ENCODE peak calls at places on chromosomes 2 and 18, in seven cellular contexts. One of them, this sample, is unnamed.

GRCh38 chr2:23286765-23287155 is 98.2 kb upstream of the KLHL29 start:
- DNase-seq in IMR-90: peak; percentile 66
- DNase-seq in HepG2: no peak
- DNase-seq in K562: no peak
- DNase-seq in SK-N-SH: no peak
- DNase-seq in A549: no peak
- DNase-seq in H1: no peak
- DNase-seq in this sample: no peak

GRCh38 chr18:7038330-7038846 is 79.2 kb downstream of the LAMA1 start:
- DNase-seq in K562: peak; percentile 52
- DNase-seq in H1: peak; percentile 93
- DNase-seq in HepG2: peak; percentile 27
- DNase-seq in IMR-90: peak; percentile 99
- DNase-seq in SK-N-SH: peak; percentile 44
- DNase-seq in A549: peak; percentile 24
- DNase-seq in this sample: no peak

GRCh38 chr2:23385351-23385747 is 370 bp downstream of the KLHL29 start:
- DNase-seq in SK-N-SH: no peak
- DNase-seq in IMR-90: peak; percentile 36
- DNase-seq in K562: no peak
- DNase-seq in HepG2: no peak
- DNase-seq in A549: peak; percentile 42
- DNase-seq in H1: peak; percentile 69
- DNase-seq in this sample: no peak

GRCh38 chr2:1690056-1690775 is 54.1 kb downstream of the PXDN start:
- DNase-seq in H1: no peak
- DNase-seq in SK-N-SH: peak; percentile 52
- DNase-seq in K562: no peak
- DNase-seq in HepG2: no peak
- DNase-seq in IMR-90: no peak
- DNase-seq in A549: no peak
- DNase-seq in this sample: no peak

GRCh38 chr2:159111346-159111922 is 143.0 kb downstream of the TANC1 start:
- DNase-seq in HepG2: peak; percentile 65
- DNase-seq in IMR-90: no peak
- DNase-seq in H1: no peak
- DNase-seq in K562: no peak
- DNase-seq in A549: no peak
- DNase-seq in SK-N-SH: no peak
- DNase-seq in this sample: no peak

GRCh38 chr18:29840101-29840500 is 1202.4 kb downstream of the DSC3 start:
- DNase-seq in H1: no peak
- DNase-seq in A549: peak; percentile 5
- DNase-seq in SK-N-SH: no peak
- DNase-seq in K562: no peak
- DNase-seq in IMR-90: peak; percentile 67
- DNase-seq in HepG2: no peak
- DNase-seq in this sample: no peak

GRCh38 chr2:149538138-149538833 is 49.3 kb downstream of the MMADHC start:
- DNase-seq in H1: no peak
- DNase-seq in A549: no peak
- DNase-seq in SK-N-SH: no peak
- DNase-seq in K562: no peak
- DNase-seq in IMR-90: no peak
- DNase-seq in HepG2: no peak
- DNase-seq in this sample: no peak

GRCh38 chr18:23528580-23529472 is 25.5 kb downstream of the RMC1 start:
- DNase-seq in SK-N-SH: no peak
- DNase-seq in K562: peak; percentile 76
- DNase-seq in IMR-90: peak; percentile 26
- DNase-seq in A549: no peak
- DNase-seq in H1: no peak
- DNase-seq in HepG2: no peak
- DNase-seq in this sample: no peak

GRCh38 chr2:222709191-222709891 is 37.9 kb downstream of the MOGAT1 start:
- DNase-seq in SK-N-SH: no peak
- DNase-seq in A549: peak; percentile 88
- DNase-seq in K562: peak; percentile 65
- DNase-seq in IMR-90: peak; percentile 99
- DNase-seq in HepG2: peak; percentile 99
- DNase-seq in H1: peak; percentile 51
- DNase-seq in this sample: no peak

GRCh38 chr2:106847366-106847765 is 38.6 kb downstream of the ST6GAL2 start:
- DNase-seq in K562: no peak
- DNase-seq in HepG2: no peak
- DNase-seq in A549: no peak
- DNase-seq in H1: no peak
- DNase-seq in SK-N-SH: no peak
- DNase-seq in IMR-90: no peak
- DNase-seq in this sample: no peak

GRCh38 chr2:25672500-25673169 is 742 bp downstream of the DTNB start:
- DNase-seq in HepG2: peak; percentile 43
- DNase-seq in A549: peak; percentile 65
- DNase-seq in K562: no peak
- DNase-seq in IMR-90: peak; percentile 22
- DNase-seq in H1: peak; percentile 80
- DNase-seq in SK-N-SH: no peak
- DNase-seq in this sample: no peak

GRCh38 chr2:20624156-20624883 is 26.6 kb downstream of the HS1BP3 start:
- DNase-seq in H1: no peak
- DNase-seq in SK-N-SH: no peak
- DNase-seq in HepG2: no peak
- DNase-seq in K562: no peak
- DNase-seq in A549: no peak
- DNase-seq in IMR-90: no peak
- DNase-seq in this sample: no peak

GRCh38 chr2:230447455-230448451 is 31.8 kb downstream of the SP100 start:
- DNase-seq in SK-N-SH: no peak
- DNase-seq in K562: no peak
- DNase-seq in IMR-90: no peak
- DNase-seq in HepG2: no peak
- DNase-seq in A549: no peak
- DNase-seq in H1: no peak
- DNase-seq in this sample: peak; percentile 84

GRCh38 chr2:817616-818015 is 133.0 kb upstream of the SNTG2 start:
- DNase-seq in K562: no peak
- DNase-seq in IMR-90: no peak
- DNase-seq in A549: no peak
- DNase-seq in H1: no peak
- DNase-seq in HepG2: no peak
- DNase-seq in SK-N-SH: no peak
- DNase-seq in this sample: no peak

GRCh38 chr2:240565267-240566202 is 2.7 kb upstream of the RNPEPL1 start:
- DNase-seq in H1: peak; percentile 41
- DNase-seq in IMR-90: peak; percentile 57
- DNase-seq in K562: peak; percentile 53
- DNase-seq in SK-N-SH: peak; percentile 36
- DNase-seq in A549: peak; percentile 92
- DNase-seq in HepG2: peak; percentile 92
- DNase-seq in this sample: peak; percentile 63

GRCh38 chr2:113240150-113240914 is 38.4 kb downstream of the PAX8 start:
- DNase-seq in HepG2: no peak
- DNase-seq in SK-N-SH: peak; percentile 89
- DNase-seq in A549: peak; percentile 87
- DNase-seq in H1: no peak
- DNase-seq in IMR-90: peak; percentile 97
- DNase-seq in K562: no peak
- DNase-seq in this sample: no peak

GRCh38 chr2:113245276-113245711 is 33.4 kb downstream of the PAX8 start:
- DNase-seq in A549: no peak
- DNase-seq in IMR-90: no peak
- DNase-seq in HepG2: peak; percentile 19
- DNase-seq in SK-N-SH: no peak
- DNase-seq in H1: no peak
- DNase-seq in K562: no peak
- DNase-seq in this sample: no peak

GRCh38 chr2:113242318-113242717 is 36.4 kb downstream of the PAX8 start:
- DNase-seq in H1: no peak
- DNase-seq in K562: no peak
- DNase-seq in A549: no peak
- DNase-seq in SK-N-SH: no peak
- DNase-seq in IMR-90: no peak
- DNase-seq in HepG2: no peak
- DNase-seq in this sample: no peak

GRCh38 chr2:113237604-113238003 is 41.1 kb downstream of the PAX8 start:
- DNase-seq in HepG2: peak; percentile 55
- DNase-seq in IMR-90: no peak
- DNase-seq in A549: no peak
- DNase-seq in SK-N-SH: no peak
- DNase-seq in K562: no peak
- DNase-seq in H1: no peak
- DNase-seq in this sample: no peak

DNA sequence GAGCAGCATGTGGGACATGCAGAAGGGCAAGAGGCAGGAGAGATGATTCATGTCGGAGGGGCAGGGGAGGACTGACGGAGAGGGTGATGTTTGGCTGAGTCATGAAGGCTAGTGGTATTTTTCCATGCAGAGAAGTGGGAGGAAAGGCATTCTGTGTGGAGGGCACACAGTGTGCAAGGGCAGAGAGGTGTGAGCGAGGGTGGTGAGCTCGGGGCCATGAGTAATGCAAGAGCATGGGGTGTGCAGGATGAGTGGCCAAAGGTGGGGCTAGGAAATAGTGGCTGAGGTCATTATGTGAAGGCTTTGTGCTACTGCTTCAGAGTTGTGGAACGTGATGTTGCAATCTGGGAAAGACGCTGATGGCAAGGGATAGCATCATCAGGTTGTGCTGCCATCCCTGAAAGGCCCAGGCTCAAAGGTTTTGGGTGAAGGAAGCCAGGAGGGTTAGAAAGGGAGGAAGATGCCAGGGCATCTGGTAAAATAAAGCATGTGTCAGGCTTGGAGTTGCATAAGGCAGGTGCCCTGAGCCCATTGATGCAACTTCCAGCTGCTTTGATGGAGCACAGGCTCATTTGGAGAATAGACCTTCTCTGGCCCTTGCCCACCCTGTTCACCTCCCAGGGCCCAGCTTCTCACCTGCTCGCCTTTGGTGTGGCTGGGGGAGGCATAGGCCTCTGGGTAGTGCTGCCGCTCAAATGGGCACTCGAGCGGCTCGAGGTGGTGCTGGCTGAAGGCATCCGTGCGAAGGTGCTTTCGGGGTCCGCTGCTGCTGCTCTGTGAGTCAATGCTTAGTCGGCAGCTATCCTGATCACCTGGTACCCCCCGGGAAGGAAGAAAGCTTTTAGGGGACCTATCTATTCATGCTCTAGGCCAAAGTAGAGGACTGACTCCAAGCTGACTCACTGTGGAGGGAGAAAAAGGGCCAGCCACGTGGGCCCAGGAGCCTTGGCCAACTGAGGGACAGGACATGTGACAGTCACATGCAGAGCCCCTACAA is 37.5 kb downstream of the PAX8 start:
- DNase-seq in SK-N-SH: peak; percentile 30
- DNase-seq in A549: peak; percentile 99
- DNase-seq in H1: no peak
- DNase-seq in IMR-90: peak; percentile 99
- DNase-seq in HepG2: peak; percentile 90
- DNase-seq in K562: peak; percentile 51
- DNase-seq in this sample: no peak
- TF ChIP-seq RFX5 in SK-N-SH: no peak
- TF ChIP-seq RFX5 in A549: no peak
- TF ChIP-seq RFX5 in H1: no peak
- TF ChIP-seq RFX5 in IMR-90: no peak
- TF ChIP-seq RFX5 in HepG2: no peak
- TF ChIP-seq RFX5 in K562: no peak
- TF ChIP-seq RFX5 in this sample: no peak

DNA sequence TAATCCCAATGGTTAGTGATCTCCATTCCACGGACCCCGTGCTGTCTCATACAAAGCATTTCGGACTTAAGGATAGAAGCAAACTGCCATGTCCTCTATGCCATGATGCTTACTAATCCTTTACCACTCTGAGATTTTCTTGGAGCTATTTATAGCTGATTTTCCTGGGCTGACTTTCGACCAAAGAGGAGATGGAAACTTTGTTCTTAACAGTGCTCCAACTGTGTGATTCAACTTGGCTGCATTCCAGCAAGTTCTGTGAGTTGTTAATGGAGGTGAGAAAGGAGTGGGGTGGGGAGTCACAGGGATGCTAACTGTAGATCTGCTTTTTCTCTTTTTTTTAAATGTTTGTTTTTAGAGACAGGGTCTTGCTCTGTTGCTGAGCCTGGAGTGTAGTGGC is 45.5 kb upstream of the MSH2 start:
- DNase-seq in IMR-90: peak; percentile 68
- DNase-seq in H1: no peak
- DNase-seq in K562: peak; percentile 28
- DNase-seq in HepG2: peak; percentile 51
- DNase-seq in SK-N-SH: no peak
- DNase-seq in A549: peak; percentile 56
- DNase-seq in this sample: no peak
- TF ChIP-seq RFX5 in IMR-90: no peak
- TF ChIP-seq RFX5 in H1: no peak
- TF ChIP-seq RFX5 in K562: no peak
- TF ChIP-seq RFX5 in HepG2: no peak
- TF ChIP-seq RFX5 in SK-N-SH: no peak
- TF ChIP-seq RFX5 in A549: no peak
- TF ChIP-seq RFX5 in this sample: no peak

DNA sequence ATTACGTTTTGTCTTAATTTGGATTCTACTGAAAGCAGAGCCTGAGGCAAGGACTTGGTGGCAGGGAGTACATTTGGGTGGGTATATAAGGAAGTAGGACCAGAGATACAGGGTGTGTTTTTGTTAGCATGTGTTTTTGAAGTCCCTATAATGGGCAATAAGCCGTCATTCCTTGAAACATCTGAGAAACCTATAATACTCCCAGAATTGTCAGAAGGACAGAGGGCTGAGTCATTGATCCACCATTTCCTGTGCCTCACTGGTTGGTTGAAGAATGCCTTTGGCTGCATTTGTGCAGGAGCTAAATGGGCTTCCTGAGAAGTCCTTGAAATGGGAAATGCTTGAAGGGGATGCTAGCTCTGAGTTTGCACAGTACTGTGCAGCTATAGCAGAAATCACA is 281.8 kb upstream of the ZEB2 start:
- DNase-seq in IMR-90: peak; percentile 89
- DNase-seq in SK-N-SH: no peak
- DNase-seq in H1: no peak
- DNase-seq in HepG2: no peak
- DNase-seq in A549: no peak
- DNase-seq in K562: no peak
- DNase-seq in this sample: no peak
- TF ChIP-seq RFX5 in IMR-90: no peak
- TF ChIP-seq RFX5 in SK-N-SH: no peak
- TF ChIP-seq RFX5 in H1: no peak
- TF ChIP-seq RFX5 in HepG2: no peak
- TF ChIP-seq RFX5 in A549: no peak
- TF ChIP-seq RFX5 in K562: no peak
- TF ChIP-seq RFX5 in this sample: no peak

DNA sequence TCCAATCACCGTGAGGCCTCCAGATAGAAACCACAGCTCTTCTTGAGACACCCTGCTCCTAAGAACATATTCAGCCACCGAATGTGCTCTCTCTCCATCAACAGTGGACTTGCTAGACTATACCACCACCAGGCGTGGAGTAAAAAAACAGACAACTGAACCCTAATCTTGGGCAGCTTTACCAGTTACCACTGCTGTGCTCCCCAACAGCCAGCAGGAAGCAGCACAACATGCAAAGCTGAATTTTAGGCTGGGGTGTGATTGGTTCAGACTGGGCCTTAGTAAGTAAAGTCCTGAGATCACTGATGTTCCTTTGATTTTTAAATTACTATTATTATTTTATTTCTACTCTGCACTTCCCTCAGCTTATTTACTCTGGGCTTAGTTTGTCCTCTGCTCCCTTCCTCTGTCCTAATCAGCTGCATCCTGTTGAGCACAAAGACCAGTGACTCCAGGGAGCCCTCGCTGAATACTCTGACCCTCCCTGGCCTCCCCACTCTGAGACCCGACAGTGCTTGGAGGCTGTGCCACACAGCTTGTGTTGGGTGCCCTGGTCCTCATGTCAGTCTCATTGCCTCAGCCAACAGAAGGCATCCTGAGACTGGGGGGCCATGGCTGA is 21.9 kb downstream of the MRPL35 start:
- DNase-seq in IMR-90: peak; percentile 45
- DNase-seq in K562: peak; percentile 77
- DNase-seq in HepG2: peak; percentile 62
- DNase-seq in H1: no peak
- DNase-seq in A549: peak; percentile 61
- DNase-seq in SK-N-SH: peak; percentile 71
- DNase-seq in this sample: no peak
- TF ChIP-seq RFX5 in IMR-90: no peak
- TF ChIP-seq RFX5 in K562: no peak
- TF ChIP-seq RFX5 in HepG2: no peak
- TF ChIP-seq RFX5 in H1: no peak
- TF ChIP-seq RFX5 in A549: no peak
- TF ChIP-seq RFX5 in SK-N-SH: no peak
- TF ChIP-seq RFX5 in this sample: no peak